ENCODE peak calls at places on chromosomes 6 and 20, in ten cellular contexts. One of them, this sample, is unnamed. For H3K4me1, the result is how much of the 10 kb centered on the place peaks cover.

GRCh38 chr6:113860165-113860955 is 3.2 kb downstream of the MARCKS start:
- DNase-seq in breast epithelium: no peak
- DNase-seq in IMR-90: peak
- DNase-seq in A549: no peak
- DNase-seq in gastrocnemius medialis: peak
- DNase-seq in esophagus squamous epithelium: no peak
- DNase-seq in uterus: peak
- DNase-seq in ovary: peak
- DNase-seq in tibial nerve: peak
- DNase-seq in endothelial cell of umbilical vein: peak
- DNase-seq in this sample: peak

GRCh38 chr6:119742188-119742803 is 392.7 kb upstream of the MAN1A1 start:
- DNase-seq in ovary: no peak
- DNase-seq in IMR-90: peak
- DNase-seq in endothelial cell of umbilical vein: peak
- DNase-seq in tibial nerve: peak
- DNase-seq in A549: no peak
- DNase-seq in esophagus squamous epithelium: no peak
- DNase-seq in gastrocnemius medialis: no peak
- DNase-seq in uterus: no peak
- DNase-seq in breast epithelium: no peak
- DNase-seq in this sample: peak

GRCh38 chr6:140101367-140101766 is 726.9 kb upstream of the CITED2 start:
- DNase-seq in ovary: no peak
- DNase-seq in gastrocnemius medialis: no peak
- DNase-seq in esophagus squamous epithelium: no peak
- DNase-seq in A549: no peak
- DNase-seq in IMR-90: peak
- DNase-seq in breast epithelium: no peak
- DNase-seq in endothelial cell of umbilical vein: no peak
- DNase-seq in uterus: no peak
- DNase-seq in tibial nerve: no peak
- DNase-seq in this sample: no peak

GRCh38 chr6:84774174-84775158 is 10.1 kb upstream of the TBX18 start:
- DNase-seq in tibial nerve: peak
- DNase-seq in A549: peak
- DNase-seq in IMR-90: no peak
- DNase-seq in ovary: peak
- DNase-seq in uterus: no peak
- DNase-seq in esophagus squamous epithelium: no peak
- DNase-seq in endothelial cell of umbilical vein: peak
- DNase-seq in breast epithelium: no peak
- DNase-seq in gastrocnemius medialis: peak
- DNase-seq in this sample: peak

GRCh38 chr6:90403489-90404381 is 107.1 kb upstream of the BACH2 start:
- DNase-seq in endothelial cell of umbilical vein: no peak
- DNase-seq in uterus: peak
- DNase-seq in gastrocnemius medialis: peak
- DNase-seq in A549: no peak
- DNase-seq in esophagus squamous epithelium: no peak
- DNase-seq in ovary: peak
- DNase-seq in breast epithelium: no peak
- DNase-seq in tibial nerve: no peak
- DNase-seq in IMR-90: peak
- DNase-seq in this sample: no peak

GRCh38 chr6:167570460-167571400 is 245.8 kb downstream of the TTLL2 start:
- DNase-seq in A549: no peak
- DNase-seq in breast epithelium: peak
- DNase-seq in tibial nerve: peak
- DNase-seq in esophagus squamous epithelium: no peak
- DNase-seq in gastrocnemius medialis: no peak
- DNase-seq in endothelial cell of umbilical vein: no peak
- DNase-seq in uterus: no peak
- DNase-seq in IMR-90: no peak
- DNase-seq in ovary: no peak
- DNase-seq in this sample: no peak

GRCh38 chr6:149082320-149082719 is 235.2 kb upstream of the TAB2 start:
- DNase-seq in gastrocnemius medialis: peak
- DNase-seq in endothelial cell of umbilical vein: peak
- DNase-seq in ovary: peak
- DNase-seq in breast epithelium: peak
- DNase-seq in esophagus squamous epithelium: peak
- DNase-seq in A549: peak
- DNase-seq in uterus: peak
- DNase-seq in IMR-90: peak
- DNase-seq in tibial nerve: peak
- DNase-seq in this sample: peak

GRCh38 chr6:37566209-37566859 is 66.6 kb upstream of the CCDC167 start:
- DNase-seq in ovary: peak
- DNase-seq in IMR-90: no peak
- DNase-seq in uterus: peak
- DNase-seq in breast epithelium: no peak
- DNase-seq in tibial nerve: peak
- DNase-seq in A549: peak
- DNase-seq in gastrocnemius medialis: no peak
- DNase-seq in esophagus squamous epithelium: no peak
- DNase-seq in endothelial cell of umbilical vein: peak
- DNase-seq in this sample: peak

GRCh38 chr20:5746064-5746463 is 4.1 kb upstream of the SHLD1 start:
- DNase-seq in tibial nerve: no peak
- DNase-seq in esophagus squamous epithelium: no peak
- DNase-seq in endothelial cell of umbilical vein: no peak
- DNase-seq in ovary: no peak
- DNase-seq in IMR-90: no peak
- DNase-seq in breast epithelium: no peak
- DNase-seq in uterus: no peak
- DNase-seq in A549: no peak
- DNase-seq in gastrocnemius medialis: no peak
- DNase-seq in this sample: no peak

DNA sequence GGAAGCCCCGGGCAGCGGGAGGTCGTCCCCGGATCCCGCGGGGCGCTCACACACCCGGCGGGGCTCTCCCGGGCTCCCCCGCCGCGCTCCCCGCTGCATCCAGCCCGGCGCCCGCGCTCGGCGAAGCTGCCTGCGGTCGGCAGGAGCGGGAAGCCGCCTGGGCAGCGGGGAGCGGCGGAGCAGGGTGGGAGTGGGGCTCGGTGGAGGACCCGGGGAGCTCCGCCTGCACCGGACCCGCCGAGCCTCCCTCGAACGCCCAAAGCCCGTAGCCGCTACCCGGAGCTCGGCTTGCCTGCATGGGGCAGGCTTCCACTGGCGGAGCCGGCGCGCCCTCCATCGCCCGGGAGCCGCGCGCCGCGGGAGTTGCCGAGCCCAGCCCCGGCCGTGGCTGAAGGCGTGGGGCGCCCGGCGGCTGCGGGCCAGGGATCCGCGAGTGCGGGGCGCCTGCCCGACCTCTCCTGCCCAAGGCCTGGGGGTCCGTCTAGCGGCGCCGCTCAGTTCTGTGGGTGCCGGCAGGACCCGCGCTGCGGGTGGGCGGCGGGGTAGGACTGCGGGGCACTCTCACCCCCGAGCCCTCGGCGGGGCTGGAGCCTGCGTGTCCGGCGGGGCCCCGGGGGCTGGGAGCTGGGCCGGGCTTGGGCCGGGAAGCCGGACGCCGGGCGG is 671 bp downstream of the CDH4 start:
- DNase-seq in esophagus squamous epithelium: no peak
- DNase-seq in uterus: no peak
- DNase-seq in A549: peak
- DNase-seq in ovary: no peak
- DNase-seq in endothelial cell of umbilical vein: no peak
- DNase-seq in breast epithelium: no peak
- DNase-seq in IMR-90: peak
- DNase-seq in gastrocnemius medialis: no peak
- DNase-seq in tibial nerve: no peak
- DNase-seq in this sample: no peak
- TF ChIP-seq POLR2A in esophagus squamous epithelium: no peak
- TF ChIP-seq POLR2A in uterus: no peak
- TF ChIP-seq POLR2A in A549: no peak
- TF ChIP-seq POLR2A in ovary: no peak
- TF ChIP-seq POLR2A in endothelial cell of umbilical vein: no peak
- TF ChIP-seq POLR2A in breast epithelium: no peak
- TF ChIP-seq POLR2A in IMR-90: no peak
- TF ChIP-seq POLR2A in gastrocnemius medialis: no peak
- TF ChIP-seq POLR2A in tibial nerve: no peak
- TF ChIP-seq POLR2A in this sample: no peak

DNA sequence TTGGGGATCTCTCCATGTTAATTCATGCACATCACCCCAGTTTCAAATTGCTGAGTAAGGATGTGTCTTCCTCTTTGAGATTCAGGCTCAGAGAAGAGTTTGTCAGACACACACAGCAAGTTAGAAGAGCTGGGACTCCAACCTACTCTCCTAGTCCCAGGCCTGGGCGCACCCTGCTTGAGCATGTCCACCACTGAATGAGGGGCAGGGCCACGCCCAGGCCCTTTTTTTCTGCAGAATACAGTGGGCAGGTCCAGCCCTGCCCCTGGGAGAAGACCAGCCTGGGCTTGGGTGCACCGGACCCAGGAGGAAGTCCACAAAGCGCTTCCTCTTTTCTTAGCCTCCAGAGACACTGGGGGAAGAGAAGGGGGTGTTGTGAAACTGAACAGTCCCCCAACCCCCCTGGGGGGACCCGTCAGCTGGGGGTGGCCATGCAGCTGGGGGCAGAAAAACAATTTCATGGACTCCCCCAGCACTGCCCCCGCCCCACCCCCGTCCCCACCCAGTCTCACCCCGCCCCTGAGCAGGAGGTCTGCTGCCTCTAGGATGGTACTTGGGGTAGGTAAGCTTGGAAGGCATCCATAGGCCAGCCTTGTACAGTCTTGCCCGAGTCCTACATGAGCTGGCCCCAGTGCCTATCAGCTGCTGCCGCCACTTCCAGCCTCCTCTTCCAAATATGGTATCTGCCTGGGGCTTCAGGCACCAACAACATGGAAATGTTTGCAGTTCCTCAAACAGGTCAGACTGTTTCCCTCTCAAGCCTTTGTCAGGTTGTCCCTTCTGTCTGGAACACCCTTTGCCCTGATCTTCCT is 11.7 kb upstream of the HCK start:
- DNase-seq in gastrocnemius medialis: no peak
- DNase-seq in uterus: no peak
- DNase-seq in endothelial cell of umbilical vein: no peak
- DNase-seq in A549: no peak
- DNase-seq in esophagus squamous epithelium: no peak
- DNase-seq in tibial nerve: no peak
- DNase-seq in breast epithelium: no peak
- DNase-seq in ovary: no peak
- DNase-seq in IMR-90: no peak
- DNase-seq in this sample: peak
- H3K4me1 ChIP-seq in gastrocnemius medialis: under half
- H3K4me1 ChIP-seq in uterus: under half
- H3K4me1 ChIP-seq in endothelial cell of umbilical vein: under half
- H3K4me1 ChIP-seq in A549: under half
- H3K4me1 ChIP-seq in esophagus squamous epithelium: under half
- H3K4me1 ChIP-seq in tibial nerve: under half
- H3K4me1 ChIP-seq in breast epithelium: under half
- H3K4me1 ChIP-seq in ovary: under half
- H3K4me1 ChIP-seq in IMR-90: under half
- H3K4me1 ChIP-seq in this sample: under half

GRCh38 chr6:15570171-15570570 is 92.7 kb downstream of the DTNBP1 start:
- DNase-seq in tibial nerve: no peak
- DNase-seq in IMR-90: no peak
- DNase-seq in ovary: no peak
- DNase-seq in uterus: no peak
- DNase-seq in gastrocnemius medialis: no peak
- DNase-seq in esophagus squamous epithelium: no peak
- DNase-seq in breast epithelium: no peak
- DNase-seq in endothelial cell of umbilical vein: no peak
- DNase-seq in A549: no peak
- DNase-seq in this sample: no peak

GRCh38 chr6:15573376-15573775 is 89.5 kb downstream of the DTNBP1 start:
- DNase-seq in tibial nerve: no peak
- DNase-seq in ovary: no peak
- DNase-seq in uterus: no peak
- DNase-seq in breast epithelium: no peak
- DNase-seq in A549: no peak
- DNase-seq in esophagus squamous epithelium: no peak
- DNase-seq in IMR-90: no peak
- DNase-seq in endothelial cell of umbilical vein: no peak
- DNase-seq in gastrocnemius medialis: no peak
- DNase-seq in this sample: no peak

GRCh38 chr6:15574023-15574422 is 88.8 kb downstream of the DTNBP1 start:
- DNase-seq in gastrocnemius medialis: no peak
- DNase-seq in A549: no peak
- DNase-seq in endothelial cell of umbilical vein: no peak
- DNase-seq in tibial nerve: no peak
- DNase-seq in breast epithelium: no peak
- DNase-seq in IMR-90: no peak
- DNase-seq in ovary: no peak
- DNase-seq in uterus: no peak
- DNase-seq in esophagus squamous epithelium: no peak
- DNase-seq in this sample: no peak

GRCh38 chr6:15572296-15573016 is 90.4 kb downstream of the DTNBP1 start:
- DNase-seq in esophagus squamous epithelium: no peak
- DNase-seq in tibial nerve: no peak
- DNase-seq in A549: no peak
- DNase-seq in endothelial cell of umbilical vein: no peak
- DNase-seq in ovary: no peak
- DNase-seq in gastrocnemius medialis: no peak
- DNase-seq in breast epithelium: no peak
- DNase-seq in uterus: no peak
- DNase-seq in IMR-90: no peak
- DNase-seq in this sample: no peak

GRCh38 chr6:15569035-15569995 is 93.5 kb downstream of the DTNBP1 start:
- DNase-seq in ovary: no peak
- DNase-seq in breast epithelium: no peak
- DNase-seq in endothelial cell of umbilical vein: no peak
- DNase-seq in gastrocnemius medialis: no peak
- DNase-seq in IMR-90: no peak
- DNase-seq in uterus: no peak
- DNase-seq in esophagus squamous epithelium: no peak
- DNase-seq in A549: no peak
- DNase-seq in tibial nerve: no peak
- DNase-seq in this sample: no peak
- H3K27ac ChIP-seq in ovary: no peak
- H3K27ac ChIP-seq in breast epithelium: no peak
- H3K27ac ChIP-seq in endothelial cell of umbilical vein: no peak
- H3K27ac ChIP-seq in gastrocnemius medialis: no peak
- H3K27ac ChIP-seq in IMR-90: no peak
- H3K27ac ChIP-seq in uterus: no peak
- H3K27ac ChIP-seq in esophagus squamous epithelium: no peak
- H3K27ac ChIP-seq in A549: no peak
- H3K27ac ChIP-seq in tibial nerve: no peak
- H3K27ac ChIP-seq in this sample: no peak

DNA sequence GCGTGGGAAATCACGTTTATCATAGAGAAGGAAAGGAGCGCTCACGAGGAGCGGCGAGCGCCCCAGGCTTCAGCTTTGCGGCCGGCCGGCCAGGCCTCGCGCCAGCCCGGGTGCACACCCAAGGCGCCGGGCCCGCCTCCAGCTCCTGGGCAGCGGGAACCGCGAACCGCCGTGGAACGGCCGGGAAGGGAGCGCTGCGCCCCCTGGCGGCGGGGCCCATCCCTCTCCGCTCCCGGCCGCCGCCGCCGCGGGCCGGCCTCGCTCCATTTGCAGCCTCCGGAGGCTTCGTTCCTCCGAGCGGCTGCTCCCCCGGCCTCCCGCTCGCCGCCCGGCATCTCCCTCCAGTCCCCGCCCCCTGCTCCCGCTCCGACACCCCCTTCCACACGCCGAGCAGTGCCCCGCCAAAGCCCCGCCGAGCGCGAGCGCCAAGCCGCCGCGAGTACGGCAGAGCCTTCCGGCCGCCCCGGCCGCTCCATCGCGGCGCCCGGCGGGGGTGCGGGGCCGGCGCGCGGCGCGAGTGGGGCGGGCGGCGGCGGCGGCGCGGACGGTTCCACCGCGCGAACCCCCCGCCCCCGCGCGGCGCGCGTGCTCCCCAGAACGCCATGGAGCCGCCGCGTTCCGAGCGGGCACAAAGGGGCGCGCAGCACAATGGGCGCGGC is 973 bp downstream of the BEND3 start:
- DNase-seq in esophagus squamous epithelium: no peak
- DNase-seq in breast epithelium: peak
- DNase-seq in ovary: peak
- DNase-seq in gastrocnemius medialis: peak
- DNase-seq in IMR-90: peak
- DNase-seq in uterus: peak
- DNase-seq in A549: peak
- DNase-seq in endothelial cell of umbilical vein: peak
- DNase-seq in tibial nerve: peak
- DNase-seq in this sample: peak
- TF ChIP-seq POLR2A in esophagus squamous epithelium: no peak
- TF ChIP-seq POLR2A in breast epithelium: no peak
- TF ChIP-seq POLR2A in ovary: no peak
- TF ChIP-seq POLR2A in gastrocnemius medialis: no peak
- TF ChIP-seq POLR2A in IMR-90: no peak
- TF ChIP-seq POLR2A in uterus: no peak
- TF ChIP-seq POLR2A in A549: no peak
- TF ChIP-seq POLR2A in endothelial cell of umbilical vein: no peak
- TF ChIP-seq POLR2A in tibial nerve: no peak
- TF ChIP-seq POLR2A in this sample: no peak

This sample was measured in heart left ventricle.